ENCODE peak calls at places on chromosomes 2 and 18, in nine cellular contexts. Y is tibial nerve, H is stomach, J is body of pancreas, O is heart left ventricle, S is ovary, F is esophagus squamous epithelium, A is IMR-90, R is adrenal gland. Q is an unnamed sample.

GRCh38 chr2:9631976-9632700 is 1.3 kb upstream of the YWHAQ start:
- DNase-seq in F (no peak), J (no peak), S (no peak), H (no peak), A (no peak), Y (no peak), O (peak), R (no peak), Q (no peak)

GRCh38 chr2:160469164-160469563 is 24.4 kb downstream of the RBMS1 start:
- DNase-seq in F (no peak), O (no peak), J (no peak), H (no peak), S (no peak), R (no peak), A (no peak), Y (no peak), Q (no peak)

GRCh38 chr2:135055182-135055786 is 3.2 kb downstream of the RAB3GAP1 start:
- DNase-seq in H (no peak), Y (no peak), O (no peak), J (no peak), R (no peak), S (no peak), F (no peak), A (peak), Q (no peak)

GRCh38 chr2:24850944-24851343 is 57.7 kb downstream of the CENPO start:
- DNase-seq in S (peak), J (no peak), A (no peak), R (no peak), F (no peak), H (no peak), O (no peak), Y (no peak), Q (no peak)

GRCh38 chr18:34801769-34802168 is 91.7 kb downstream of the DTNA start:
- DNase-seq in H (no peak), O (no peak), J (no peak), Y (no peak), A (peak), F (no peak), S (no peak), R (no peak), Q (no peak)

GRCh38 chr2:26068602-26069298 is 34.9 kb downstream of the RAB10 start:
- DNase-seq in Y (no peak), S (no peak), A (peak), J (no peak), H (no peak), R (no peak), O (no peak), F (no peak), Q (peak)

GRCh38 chr2:135996304-135996703 is 10.9 kb upstream of the DARS1 start:
- DNase-seq in S (no peak), F (no peak), O (no peak), R (no peak), Y (no peak), H (no peak), J (no peak), A (no peak), Q (no peak)

GRCh38 chr2:187493877-187494568 is 46.0 kb upstream of the CALCRL start:
- DNase-seq in Y (no peak), F (no peak), J (no peak), A (no peak), S (no peak), R (no peak), O (no peak), H (no peak), Q (no peak)

GRCh38 chr2:21415234-21415633 is 291.5 kb downstream of the TDRD15 start:
- DNase-seq in O (no peak), R (no peak), J (no peak), S (no peak), Y (no peak), F (no peak), H (no peak), A (no peak), Q (no peak)

GRCh38 chr2:174788291-174788929 is 24.1 kb upstream of the CHRNA1 start:
- DNase-seq in F (no peak), S (no peak), R (no peak), J (no peak), Y (no peak), O (no peak), H (no peak), A (peak), Q (no peak)

GRCh38 chr2:42934568-42935258 is 142.3 kb upstream of the HAAO start:
- DNase-seq in H (no peak), O (no peak), R (no peak), Y (no peak), F (no peak), J (no peak), S (no peak), A (no peak), Q (no peak)

GRCh38 chr2:40032650-40033319 is 253.7 kb upstream of the THUMPD2 start:
- DNase-seq in H (no peak), J (no peak), R (no peak), F (no peak), Y (no peak), S (no peak), A (peak), O (no peak), Q (peak)

GRCh38 chr2:28101123-28101522 is 210.6 kb downstream of the BABAM2 start:
- DNase-seq in R (no peak), F (no peak), A (peak), Y (no peak), H (no peak), S (no peak), O (no peak), J (no peak), Q (no peak)

GRCh38 chr2:56077352-56077915 is 106.4 kb upstream of the CCDC85A start:
- DNase-seq in J (peak), A (peak), Y (no peak), O (no peak), F (no peak), H (no peak), R (no peak), S (no peak), Q (no peak)

GRCh38 chr18:54117853-54118773 is 106.4 kb downstream of the MBD2 start:
- DNase-seq in Y (no peak), A (no peak), J (peak), R (no peak), O (no peak), H (no peak), S (no peak), F (no peak), Q (no peak)

GRCh38 chr2:130749078-130749477 is 6.3 kb upstream of the AMER3 start:
- DNase-seq in J (no peak), F (no peak), Y (no peak), H (no peak), O (no peak), S (no peak), R (no peak), A (no peak), Q (no peak)

GRCh38 chr2:227612546-227613271 is 1.9 kb downstream of the SCYGR3 start:
- DNase-seq in F (no peak), R (no peak), O (no peak), A (no peak), J (no peak), S (no peak), Y (no peak), H (no peak), Q (no peak)

GRCh38 chr2:84885111-84885510 is 4.2 kb upstream of the TRABD2A start:
- DNase-seq in R (no peak), Y (no peak), F (no peak), J (no peak), S (peak), O (no peak), H (no peak), A (no peak), Q (no peak)

GRCh38 chr18:58501033-58501432 is 127.9 kb downstream of the ALPK2 start:
- DNase-seq in O (no peak), Y (no peak), H (no peak), S (no peak), J (no peak), R (no peak), A (no peak), F (no peak), Q (no peak)

DNA sequence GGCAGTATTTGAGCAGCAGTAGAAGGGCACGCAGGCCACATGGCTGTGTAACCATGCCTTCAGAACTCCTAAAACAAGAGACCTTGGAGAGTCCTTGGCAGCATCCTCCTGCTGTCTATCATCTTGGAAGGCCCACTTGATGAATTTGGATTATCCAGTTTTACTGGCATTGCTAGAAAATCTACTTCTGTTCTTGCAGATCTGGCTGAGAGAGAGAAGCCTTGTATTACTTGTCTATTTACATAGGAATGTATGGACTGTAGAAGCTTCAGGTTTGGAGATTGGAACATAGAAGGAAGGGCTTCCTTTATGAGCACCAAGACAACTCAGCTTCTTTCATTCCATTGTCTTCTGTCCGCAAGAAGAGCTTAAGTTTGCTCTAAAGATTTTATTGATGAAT is 16.1 kb upstream of the GPBAR1 start:
- DNase-seq in Y (no peak), S (no peak), R (no peak), H (no peak), A (no peak), F (no peak), J (no peak), O (no peak), Q (no peak)
- TF ChIP-seq POLR2A in Y (no peak), S (no peak), R (no peak), H (no peak), A (no peak), F (no peak), J (no peak), O (no peak), Q (no peak)

GRCh38 chr2:73892631-73893329 is at the start of gene ACTG2:
- DNase-seq in H (no peak), R (no peak), O (no peak), A (peak), S (no peak), J (no peak), Y (no peak), F (no peak), Q (no peak)
- TF ChIP-seq POLR2A in H (no peak), R (no peak), O (no peak), A (peak), S (no peak), J (no peak), Y (no peak), F (no peak), Q (no peak)

DNA sequence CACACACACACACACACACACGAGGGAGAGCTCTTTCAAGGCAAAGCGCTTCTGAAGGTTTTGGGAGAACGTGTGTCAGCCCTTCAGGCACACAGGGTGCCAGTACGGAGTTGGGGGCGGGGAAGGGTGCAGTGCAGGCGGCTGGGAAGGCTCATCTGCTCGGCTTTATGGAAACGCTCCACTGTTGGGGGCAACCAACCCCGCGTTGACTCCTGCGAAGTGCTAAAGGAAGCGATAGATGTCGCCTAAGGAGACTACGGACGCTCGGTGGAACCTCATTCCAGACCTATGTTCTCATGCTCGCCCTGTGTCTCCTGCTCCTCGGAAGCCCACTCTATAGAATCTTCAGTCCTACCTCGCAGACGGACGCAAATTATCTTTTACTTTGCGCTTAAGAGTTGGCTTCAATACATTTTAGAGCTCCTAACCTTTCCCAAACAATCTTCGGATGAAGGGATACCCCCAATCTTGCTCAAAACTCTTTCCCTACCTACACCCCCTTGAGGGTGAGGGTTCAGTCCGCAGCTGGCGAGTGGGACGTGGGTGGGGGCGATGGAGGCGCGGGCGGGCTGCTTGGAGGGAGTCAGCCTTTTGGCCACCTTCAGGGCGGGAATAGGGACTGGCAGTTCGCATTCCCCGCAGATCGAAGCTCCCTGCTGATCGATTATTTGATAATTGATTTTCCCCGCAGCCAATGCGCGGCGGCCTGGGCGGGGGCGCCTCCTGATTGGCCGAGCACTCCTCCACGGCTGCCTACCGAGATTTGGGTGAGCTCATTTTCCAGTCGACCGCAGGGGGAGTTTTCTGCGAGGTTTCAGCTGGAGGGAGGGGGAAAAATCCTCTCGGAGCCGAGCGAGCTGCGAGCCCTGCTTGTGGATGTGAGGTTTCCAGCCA is 1.9 kb upstream of the MEIS1 start:
- DNase-seq in S (peak), J (peak), R (peak), H (peak), A (peak), Y (peak), F (no peak), O (peak), Q (peak)
- TF ChIP-seq POLR2A in S (peak), J (peak), R (no peak), H (no peak), A (peak), Y (no peak), F (no peak), O (no peak), Q (no peak)

GRCh38 chr2:105809723-105810122 is 65.0 kb downstream of the NCK2 start:
- DNase-seq in R (no peak), F (no peak), S (no peak), J (no peak), H (no peak), Y (no peak), A (no peak), O (no peak), Q (no peak)
- TF ChIP-seq POLR2A in R (no peak), F (no peak), S (no peak), J (no peak), H (no peak), Y (no peak), A (no peak), O (no peak), Q (no peak)

DNA sequence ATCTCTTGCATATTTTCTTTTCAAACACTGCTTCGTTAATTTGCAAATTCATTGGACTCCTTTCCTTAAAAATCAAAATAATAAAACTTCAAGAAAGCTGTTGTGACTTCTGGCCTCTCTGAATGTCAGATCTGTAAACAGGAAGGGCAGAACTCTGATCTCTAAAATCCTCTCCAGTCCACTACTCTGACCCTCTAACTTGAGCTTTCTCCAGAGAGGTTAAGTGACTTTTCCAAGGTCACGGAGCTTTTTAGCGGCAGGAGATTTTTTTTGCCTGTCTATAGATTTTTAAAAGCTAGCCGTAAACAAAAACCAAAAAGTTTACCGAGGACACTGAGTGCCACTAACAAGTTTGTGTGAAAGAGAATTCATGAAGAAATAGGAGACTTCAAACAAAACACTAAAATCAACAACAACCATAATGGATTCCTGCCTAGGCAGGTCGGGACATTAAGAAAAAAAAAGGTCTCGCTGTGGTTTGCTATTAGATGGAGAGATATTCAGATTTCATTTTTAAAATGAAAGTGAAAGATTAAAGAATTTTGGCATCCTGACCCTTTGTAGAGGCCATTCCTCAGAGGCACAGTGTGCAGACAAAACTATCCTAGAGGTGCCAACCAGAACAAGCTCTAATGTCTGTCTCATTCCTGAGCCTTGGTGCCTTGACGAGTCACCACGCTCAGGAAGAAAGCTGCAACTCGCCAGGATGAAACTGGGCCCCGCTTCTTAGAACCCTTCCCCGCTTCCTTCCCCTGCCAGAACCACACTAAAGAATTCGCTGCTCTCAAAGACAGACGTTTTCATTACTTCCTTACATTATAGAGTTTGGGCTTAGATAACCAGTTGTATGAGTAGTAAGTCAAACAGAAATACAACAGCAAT is 155.8 kb downstream of the TGIF1 start:
- DNase-seq in R (no peak), S (no peak), A (peak), H (no peak), Y (no peak), F (no peak), O (no peak), J (no peak), Q (no peak)
- TF ChIP-seq POLR2A in R (no peak), S (no peak), A (no peak), H (no peak), Y (no peak), F (no peak), O (no peak), J (no peak), Q (no peak)

GRCh38 chr2:69781321-69782248 is 39.7 kb downstream of the ANXA4 start:
- DNase-seq in S (no peak), H (peak), F (no peak), J (peak), R (no peak), O (no peak), A (no peak), Y (no peak), Q (no peak)
- TF ChIP-seq POLR2A in S (no peak), H (no peak), F (no peak), J (no peak), R (no peak), O (no peak), A (no peak), Y (no peak), Q (no peak)

GRCh38 chr2:109238580-109238979 is 109.6 kb downstream of the SH3RF3 start:
- DNase-seq in J (peak), A (peak), O (peak), F (peak), H (peak), S (no peak), R (peak), Y (no peak), Q (no peak)
- TF ChIP-seq POLR2A in J (no peak), A (no peak), O (no peak), F (no peak), H (no peak), S (no peak), R (no peak), Y (no peak), Q (no peak)

Q was measured in H54.